ENCODE peak calls at places on chromosomes 1 and 21, in ten cellular contexts. J is T-cell; L is stromal cell of bone marrow; M is Calu3; P is activated naive CD8-positive, alpha-beta T cell treated with anti-CD3 and anti-CD28 coated beads for 36 hours; U is stimulated activated CD4-positive, alpha-beta T cell treated with anti-CD3 and anti-CD28 coated beads, Interleukin-15, amount 100 ng/mL, for 24 hours; W is head of caudate nucleus; Y is neural crest cell; S is activated CD4-positive, alpha-beta T cell treated with anti-CD3 and anti-CD28 coated beads for 1 hour; D is H54. B is an unnamed sample.

GRCh38 chr1:165696625-165697100 is 1.7 kb downstream of the ALDH9A1 start:
- DNase-seq in S (no peak), Y (no peak), P (no peak), D (no peak), U (no peak), W (no peak), L (peak), M (no peak), J (no peak), B (no peak)

GRCh38 chr1:34790985-34791384 is 1.8 kb upstream of the GJA4 start:
- DNase-seq in W (no peak), D (no peak), Y (no peak), J (no peak), S (no peak), L (no peak), P (no peak), U (no peak), M (no peak), B (no peak)

GRCh38 chr1:61081637-61082335 is 575 bp upstream of the NFIA start:
- DNase-seq in D (no peak), J (peak), L (no peak), U (peak), S (no peak), W (peak), P (peak), Y (no peak), M (peak), B (no peak)

GRCh38 chr1:61186753-61187152 is 104.4 kb downstream of the NFIA start:
- DNase-seq in P (no peak), J (no peak), Y (no peak), S (no peak), D (no peak), M (no peak), L (no peak), W (no peak), U (no peak), B (no peak)

GRCh38 chr1:9361630-9362256 is 69.0 kb downstream of the SPSB1 start:
- DNase-seq in M (no peak), U (no peak), Y (no peak), S (no peak), D (no peak), L (no peak), W (no peak), J (no peak), P (no peak), B (no peak)

GRCh38 chr1:18109058-18109755 is 1.6 kb downstream of the IGSF21 start:
- DNase-seq in P (no peak), W (peak), M (no peak), Y (no peak), S (no peak), J (no peak), D (no peak), U (peak), L (no peak), B (no peak)

GRCh38 chr1:83887483-83887882 is 111.4 kb downstream of the TTLL7 start:
- DNase-seq in J (no peak), M (no peak), D (no peak), P (no peak), Y (no peak), U (no peak), S (no peak), L (no peak), W (no peak), B (no peak)

GRCh38 chr1:168470821-168471473 is 72.8 kb downstream of the XCL2 start:
- DNase-seq in W (no peak), Y (no peak), D (peak), J (no peak), S (no peak), U (no peak), L (peak), P (no peak), M (peak), B (no peak)

GRCh38 chr1:21916447-21917240 is 20.5 kb downstream of the HSPG2 start:
- DNase-seq in U (no peak), D (no peak), Y (no peak), S (no peak), L (no peak), J (no peak), P (no peak), M (no peak), W (no peak), B (no peak)

GRCh38 chr21:24369278-24369677 is 1238.0 kb downstream of the MRPL39 start:
- DNase-seq in P (no peak), M (no peak), J (no peak), W (no peak), S (no peak), Y (no peak), U (no peak), D (no peak), L (no peak), B (no peak)

GRCh38 chr1:1308756-1309524 is 543 bp downstream of the PUSL1 start:
- DNase-seq in P (no peak), J (no peak), U (peak), S (no peak), Y (no peak), W (no peak), M (no peak), D (no peak), L (no peak), B (no peak)

GRCh38 chr1:26405281-26405915 is 5.2 kb upstream of the LIN28A start:
- DNase-seq in W (no peak), D (no peak), J (no peak), L (no peak), U (no peak), S (no peak), Y (no peak), M (no peak), P (no peak), B (peak)

GRCh38 chr1:165862448-165862847 is 35.0 kb downstream of the UCK2 start:
- DNase-seq in P (no peak), Y (no peak), U (no peak), M (no peak), W (no peak), D (no peak), S (no peak), L (no peak), J (no peak), B (no peak)

GRCh38 chr1:182752077-182752826 is 37.3 kb upstream of the NPL start:
- DNase-seq in L (no peak), S (no peak), P (no peak), M (no peak), W (no peak), D (peak), Y (no peak), J (no peak), U (no peak), B (no peak)

GRCh38 chr21:38930838-38931237 is 125.1 kb downstream of the ETS2 start:
- DNase-seq in M (no peak), J (no peak), D (no peak), S (no peak), P (no peak), L (peak), U (no peak), W (no peak), Y (no peak), B (no peak)

GRCh38 chr1:162142968-162143367 is 73.5 kb downstream of the NOS1AP start:
- DNase-seq in U (no peak), J (no peak), S (no peak), P (no peak), W (no peak), M (no peak), Y (no peak), D (no peak), L (no peak), B (no peak)

GRCh38 chr1:231803353-231803752 is 176.8 kb downstream of the DISC1 start:
- DNase-seq in D (no peak), J (no peak), W (no peak), L (no peak), U (no peak), P (no peak), Y (no peak), M (no peak), S (no peak), B (no peak)

GRCh38 chr1:158145173-158145719 is 35.4 kb upstream of the CD1D start:
- DNase-seq in U (no peak), S (no peak), M (peak), D (no peak), W (no peak), J (no peak), Y (no peak), L (peak), P (no peak), B (peak)

GRCh38 chr1:60903591-60903990 is 178.8 kb upstream of the NFIA start:
- DNase-seq in M (no peak), W (peak), U (no peak), Y (no peak), D (no peak), L (peak), S (no peak), J (no peak), P (no peak), B (no peak)

GRCh38 chr1:116489231-116489697 is 81.6 kb downstream of the CD58 start:
- DNase-seq in M (peak), L (no peak), P (no peak), W (no peak), J (no peak), U (no peak), D (peak), S (no peak), Y (peak), B (no peak)

GRCh38 chr1:168178638-168179410 is at the start of gene TIPRL:
- DNase-seq in Y (peak), U (peak), L (peak), S (peak), P (peak), M (peak), W (peak), D (peak), J (peak), B (peak)